ENCODE peak calls at places on chromosome 12, in ten cellular contexts. B is fibroblast of lung, T is psoas muscle, X is H9, A is cardiac muscle cell, E is testis, F is uterus, Y is IMR-90, D is upper lobe of left lung, Q is tibial artery. H is an unnamed sample.

GRCh38 chr12:76268267-76268666 is 79.9 kb downstream of the BBS10 start:
- DNase-seq in A (no peak), B (no peak), T (no peak), Y (peak), X (no peak), Q (no peak), E (no peak), D (no peak), F (no peak), H (no peak)

GRCh38 chr12:12081836-12082497 is 11.2 kb downstream of the BCL2L14 start:
- DNase-seq in A (peak), X (peak), F (no peak), E (no peak), Q (no peak), Y (peak), D (no peak), T (no peak), B (peak), H (no peak)

GRCh38 chr12:121784460-121784859 is 9.0 kb downstream of the RHOF start:
- DNase-seq in D (no peak), X (no peak), F (peak), Q (no peak), A (no peak), B (peak), T (no peak), E (no peak), Y (peak), H (no peak)

GRCh38 chr12:123532808-123533649 is 490 bp downstream of the RILPL1 start:
- DNase-seq in A (peak), B (peak), Q (peak), Y (peak), F (no peak), D (peak), X (peak), E (peak), T (peak), H (peak)

GRCh38 chr12:102023343-102023930 is 38.4 kb downstream of the WASHC3 start:
- DNase-seq in D (no peak), X (no peak), B (peak), F (no peak), E (no peak), T (no peak), A (no peak), Q (no peak), Y (peak), H (no peak)

GRCh38 chr12:128814411-128815261 is 9.1 kb downstream of the SLC15A4 start:
- DNase-seq in T (no peak), X (no peak), F (no peak), D (no peak), A (no peak), B (no peak), Q (no peak), Y (no peak), E (no peak), H (no peak)

GRCh38 chr12:115920395-115921183 is 356.9 kb downstream of the MED13L start:
- DNase-seq in X (no peak), Q (no peak), E (no peak), Y (peak), T (no peak), D (no peak), F (no peak), A (no peak), B (no peak), H (no peak)

GRCh38 chr12:85814116-85814515 is 22.1 kb downstream of the RASSF9 start:
- DNase-seq in D (no peak), B (no peak), E (no peak), Y (no peak), X (no peak), F (no peak), A (no peak), T (no peak), Q (no peak), H (no peak)

GRCh38 chr12:11657511-11657910 is 8.0 kb downstream of the ETV6 start:
- DNase-seq in Q (no peak), F (no peak), T (no peak), X (no peak), E (no peak), A (no peak), B (no peak), Y (no peak), D (no peak), H (no peak)

GRCh38 chr12:32568241-32568640 is 110.9 kb upstream of the DNM1L start:
- DNase-seq in Q (no peak), T (no peak), F (no peak), E (no peak), A (no peak), X (no peak), D (no peak), B (peak), Y (peak), H (no peak)

DNA sequence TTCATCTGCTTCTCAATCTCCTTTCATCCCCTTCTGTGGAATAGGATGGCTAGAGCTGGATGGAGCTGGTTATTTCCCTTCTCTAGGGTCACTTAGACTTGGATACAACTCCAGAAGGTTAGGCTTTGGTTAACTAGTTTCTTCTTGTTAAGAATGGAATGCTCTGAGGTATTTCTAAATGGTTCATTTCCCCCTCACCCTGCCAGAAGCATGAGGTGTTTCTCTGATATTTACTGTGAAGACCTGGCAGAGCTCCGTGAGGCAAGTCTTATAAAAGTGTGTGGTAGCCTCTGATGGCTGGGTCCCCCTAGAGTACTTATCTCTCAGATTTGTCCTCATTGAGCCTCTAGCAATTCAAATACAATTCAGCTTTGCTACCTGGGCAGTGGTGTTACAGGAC is 207.9 kb downstream of the SLC16A7 start:
- DNase-seq in X (no peak), Y (peak), T (no peak), E (no peak), A (no peak), D (no peak), B (no peak), F (no peak), Q (no peak), H (no peak)
- TF ChIP-seq CTCF in X (no peak), Y (no peak), T (no peak), E (no peak), A (no peak), D (no peak), B (no peak), F (no peak), Q (no peak), H (no peak)

DNA sequence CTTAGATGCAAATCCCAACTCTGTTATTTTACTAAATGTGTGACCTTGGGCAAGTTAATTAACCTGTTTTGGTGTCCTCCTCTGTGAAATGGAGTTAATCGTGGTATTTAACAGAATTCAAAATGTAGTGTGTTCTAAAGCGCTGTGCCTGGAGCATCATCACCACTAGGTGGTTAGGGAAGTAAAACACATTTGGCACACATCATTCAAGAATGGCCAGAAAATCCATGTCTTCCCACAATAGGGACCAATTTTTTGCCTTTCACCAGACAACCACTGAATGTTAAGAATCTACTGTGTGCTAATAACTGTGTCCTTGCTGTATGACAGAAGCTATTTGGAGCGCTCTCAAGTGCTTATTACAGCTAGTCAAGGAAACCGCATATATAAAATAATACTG is 133.4 kb downstream of the MON2 start:
- DNase-seq in E (no peak), T (no peak), Q (no peak), F (no peak), X (no peak), A (no peak), D (no peak), B (peak), Y (no peak), H (no peak)
- H3K27ac ChIP-seq in E (no peak), T (no peak), Q (no peak), F (no peak), X (no peak), A (no peak), D (no peak), B (no peak), Y (no peak), H (no peak)

GRCh38 chr12:26113853-26114719 is 10.8 kb downstream of the BHLHE41 start:
- DNase-seq in T (peak), A (peak), X (peak), B (peak), Y (peak), F (peak), D (peak), Q (peak), E (peak), H (peak)
- TF ChIP-seq CTCF in T (peak), A (peak), X (peak), B (no peak), Y (peak), F (peak), D (peak), Q (peak), E (no peak), H (peak)

GRCh38 chr12:95646781-95647184 is 95.5 kb upstream of the USP44 start:
- DNase-seq in Y (peak), X (no peak), F (no peak), E (no peak), T (no peak), A (no peak), B (no peak), Q (no peak), D (no peak), H (no peak)
- H3K27ac ChIP-seq in Y (peak), X (no peak), F (no peak), E (no peak), T (no peak), A (no peak), B (peak), Q (peak), D (no peak), H (no peak)

GRCh38 chr12:105235299-105235746 is 651 bp downstream of the APPL2 start:
- DNase-seq in Y (peak), F (no peak), Q (no peak), X (no peak), B (no peak), D (no peak), T (no peak), A (no peak), E (no peak), H (no peak)

GRCh38 chr12:105233045-105233905 is 2.7 kb downstream of the APPL2 start:
- DNase-seq in Q (no peak), T (no peak), E (peak), F (no peak), D (no peak), B (no peak), X (no peak), A (no peak), Y (no peak), H (no peak)

GRCh38 chr12:105237671-105238070 is 1.7 kb upstream of the APPL2 start:
- DNase-seq in E (no peak), Q (no peak), X (no peak), D (no peak), F (no peak), T (no peak), Y (no peak), A (no peak), B (no peak), H (no peak)

GRCh38 chr12:105234197-105234596 is 1.8 kb downstream of the APPL2 start:
- DNase-seq in Y (no peak), X (no peak), D (no peak), B (no peak), E (no peak), Q (no peak), F (no peak), T (no peak), A (no peak), H (no peak)

GRCh38 chr12:105235747-105236476 is at the start of gene APPL2:
- DNase-seq in T (peak), X (peak), Y (peak), Q (peak), A (peak), B (peak), D (peak), E (peak), F (peak), H (peak)
- TF ChIP-seq CTCF in T (peak), X (peak), Y (peak), Q (peak), A (peak), B (peak), D (peak), E (peak), F (peak), H (peak)